ENCODE peak calls at places on chromosome 21, in five cellular contexts. H, Y, A, I and F are unnamed samples.

GRCh38 chr21:46355161-46356004 is 31.4 kb downstream of the PCNT start:
- DNase-seq in Y (no peak), A (no peak), I (no peak), H (no peak), F (no peak)

GRCh38 chr21:44802396-44803153 is 955 bp upstream of the UBE2G2 start:
- DNase-seq in H (no peak), I (no peak), A (no peak), Y (peak), F (no peak)

GRCh38 chr21:24395320-24395933 is 1211.9 kb downstream of the MRPL39 start:
- DNase-seq in I (no peak), H (no peak), Y (no peak), A (no peak), F (peak)

GRCh38 chr21:38912789-38913119 is 107.0 kb downstream of the ETS2 start:
- DNase-seq in I (no peak), A (no peak), H (no peak), Y (no peak), F (no peak)

GRCh38 chr21:34519013-34519412 is 7.0 kb upstream of the KCNE1 start:
- DNase-seq in Y (no peak), A (no peak), I (no peak), H (no peak), F (no peak)

GRCh38 chr21:17387030-17387617 is 125.7 kb upstream of the CXADR start:
- DNase-seq in Y (peak), A (peak), I (peak), H (peak), F (peak)

GRCh38 chr21:14762734-14763694 is 216.9 kb upstream of the SAMSN1 start:
- DNase-seq in A (no peak), Y (no peak), I (no peak), H (no peak), F (no peak)

GRCh38 chr21:28521932-28522826 is 470.5 kb downstream of the LTN1 start:
- DNase-seq in H (no peak), I (no peak), Y (peak), A (no peak), F (no peak)

GRCh38 chr21:18248171-18248570 is 3.5 kb downstream of the CHODL start:
- DNase-seq in A (no peak), H (no peak), Y (no peak), I (no peak), F (no peak)

GRCh38 chr21:43910460-43910859 is 45.4 kb downstream of the AGPAT3 start:
- DNase-seq in I (no peak), Y (no peak), H (no peak), A (no peak), F (no peak)